ENCODE peak calls at places on chromosomes 2 and 18, in seven cellular contexts. One of them, this sample, is unnamed.

GRCh38 chr2:140842110-140842509 is 1288.7 kb downstream of the LRP1B start:
- DNase-seq in cardiac fibroblast: no peak
- DNase-seq in germinal center: no peak
- DNase-seq in Calu3: no peak
- DNase-seq in activated T-helper 2 cell treated with anti-CD3 and anti-CD28 coated beads, Interferon-gamma antibody, Interleukin-2, Interleukin-4, amounts not matched to agents 10 μg/mL and 5 μg/mL and 100 μg/mL, durations not matched to agents 14 hours and 24 hours and 36 hours: no peak
- DNase-seq in naive B cell: no peak
- DNase-seq in tibial artery: no peak
- DNase-seq in this sample: peak

GRCh38 chr18:63099848-63100625 is 219.5 kb downstream of the BCL2 start:
- DNase-seq in germinal center: no peak
- DNase-seq in naive B cell: no peak
- DNase-seq in activated T-helper 2 cell treated with anti-CD3 and anti-CD28 coated beads, Interferon-gamma antibody, Interleukin-2, Interleukin-4, amounts not matched to agents 10 μg/mL and 5 μg/mL and 100 μg/mL, durations not matched to agents 14 hours and 24 hours and 36 hours: no peak
- DNase-seq in tibial artery: no peak
- DNase-seq in Calu3: peak
- DNase-seq in cardiac fibroblast: no peak
- DNase-seq in this sample: no peak

GRCh38 chr2:99883356-99883867 is 259.0 kb downstream of the AFF3 start:
- DNase-seq in germinal center: no peak
- DNase-seq in tibial artery: no peak
- DNase-seq in activated T-helper 2 cell treated with anti-CD3 and anti-CD28 coated beads, Interferon-gamma antibody, Interleukin-2, Interleukin-4, amounts not matched to agents 10 μg/mL and 5 μg/mL and 100 μg/mL, durations not matched to agents 14 hours and 24 hours and 36 hours: no peak
- DNase-seq in Calu3: no peak
- DNase-seq in naive B cell: no peak
- DNase-seq in cardiac fibroblast: no peak
- DNase-seq in this sample: peak

GRCh38 chr18:57846258-57846657 is 43.1 kb upstream of the ATP8B1 start:
- DNase-seq in tibial artery: no peak
- DNase-seq in Calu3: peak
- DNase-seq in cardiac fibroblast: peak
- DNase-seq in naive B cell: no peak
- DNase-seq in germinal center: no peak
- DNase-seq in activated T-helper 2 cell treated with anti-CD3 and anti-CD28 coated beads, Interferon-gamma antibody, Interleukin-2, Interleukin-4, amounts not matched to agents 10 μg/mL and 5 μg/mL and 100 μg/mL, durations not matched to agents 14 hours and 24 hours and 36 hours: no peak
- DNase-seq in this sample: peak

GRCh38 chr18:46676162-46676830 is 19.3 kb upstream of the LOXHD1 start:
- DNase-seq in naive B cell: no peak
- DNase-seq in cardiac fibroblast: no peak
- DNase-seq in tibial artery: no peak
- DNase-seq in Calu3: no peak
- DNase-seq in activated T-helper 2 cell treated with anti-CD3 and anti-CD28 coated beads, Interferon-gamma antibody, Interleukin-2, Interleukin-4, amounts not matched to agents 10 μg/mL and 5 μg/mL and 100 μg/mL, durations not matched to agents 14 hours and 24 hours and 36 hours: no peak
- DNase-seq in germinal center: no peak
- DNase-seq in this sample: peak

GRCh38 chr2:226798422-226799210 is 1.0 kb downstream of the IRS1 start:
- DNase-seq in tibial artery: peak
- DNase-seq in activated T-helper 2 cell treated with anti-CD3 and anti-CD28 coated beads, Interferon-gamma antibody, Interleukin-2, Interleukin-4, amounts not matched to agents 10 μg/mL and 5 μg/mL and 100 μg/mL, durations not matched to agents 14 hours and 24 hours and 36 hours: peak
- DNase-seq in Calu3: peak
- DNase-seq in cardiac fibroblast: peak
- DNase-seq in naive B cell: peak
- DNase-seq in germinal center: peak
- DNase-seq in this sample: peak

GRCh38 chr2:182897137-182897536 is 30.7 kb upstream of the FRZB start:
- DNase-seq in germinal center: no peak
- DNase-seq in Calu3: no peak
- DNase-seq in activated T-helper 2 cell treated with anti-CD3 and anti-CD28 coated beads, Interferon-gamma antibody, Interleukin-2, Interleukin-4, amounts not matched to agents 10 μg/mL and 5 μg/mL and 100 μg/mL, durations not matched to agents 14 hours and 24 hours and 36 hours: no peak
- DNase-seq in naive B cell: no peak
- DNase-seq in tibial artery: no peak
- DNase-seq in cardiac fibroblast: peak
- DNase-seq in this sample: no peak

GRCh38 chr2:242030226-242030575 is 160.7 kb downstream of the RTP5 start:
- DNase-seq in germinal center: no peak
- DNase-seq in cardiac fibroblast: no peak
- DNase-seq in Calu3: no peak
- DNase-seq in tibial artery: no peak
- DNase-seq in naive B cell: no peak
- DNase-seq in activated T-helper 2 cell treated with anti-CD3 and anti-CD28 coated beads, Interferon-gamma antibody, Interleukin-2, Interleukin-4, amounts not matched to agents 10 μg/mL and 5 μg/mL and 100 μg/mL, durations not matched to agents 14 hours and 24 hours and 36 hours: no peak
- DNase-seq in this sample: no peak

GRCh38 chr2:109062558-109063325 is 66.3 kb upstream of the SH3RF3 start:
- DNase-seq in cardiac fibroblast: no peak
- DNase-seq in Calu3: no peak
- DNase-seq in germinal center: no peak
- DNase-seq in naive B cell: no peak
- DNase-seq in tibial artery: no peak
- DNase-seq in activated T-helper 2 cell treated with anti-CD3 and anti-CD28 coated beads, Interferon-gamma antibody, Interleukin-2, Interleukin-4, amounts not matched to agents 10 μg/mL and 5 μg/mL and 100 μg/mL, durations not matched to agents 14 hours and 24 hours and 36 hours: no peak
- DNase-seq in this sample: no peak

GRCh38 chr2:110877031-110877827 is 144.9 kb downstream of the ACOXL start:
- DNase-seq in naive B cell: no peak
- DNase-seq in Calu3: no peak
- DNase-seq in cardiac fibroblast: no peak
- DNase-seq in tibial artery: no peak
- DNase-seq in germinal center: no peak
- DNase-seq in activated T-helper 2 cell treated with anti-CD3 and anti-CD28 coated beads, Interferon-gamma antibody, Interleukin-2, Interleukin-4, amounts not matched to agents 10 μg/mL and 5 μg/mL and 100 μg/mL, durations not matched to agents 14 hours and 24 hours and 36 hours: no peak
- DNase-seq in this sample: no peak

GRCh38 chr2:161030260-161031063 is 129.8 kb upstream of the TANK start:
- DNase-seq in cardiac fibroblast: peak
- DNase-seq in Calu3: no peak
- DNase-seq in germinal center: no peak
- DNase-seq in activated T-helper 2 cell treated with anti-CD3 and anti-CD28 coated beads, Interferon-gamma antibody, Interleukin-2, Interleukin-4, amounts not matched to agents 10 μg/mL and 5 μg/mL and 100 μg/mL, durations not matched to agents 14 hours and 24 hours and 36 hours: no peak
- DNase-seq in naive B cell: no peak
- DNase-seq in tibial artery: peak
- DNase-seq in this sample: peak

GRCh38 chr18:73670536-73670935 is 477.1 kb downstream of the FBXO15 start:
- DNase-seq in tibial artery: no peak
- DNase-seq in germinal center: no peak
- DNase-seq in naive B cell: no peak
- DNase-seq in Calu3: peak
- DNase-seq in cardiac fibroblast: no peak
- DNase-seq in activated T-helper 2 cell treated with anti-CD3 and anti-CD28 coated beads, Interferon-gamma antibody, Interleukin-2, Interleukin-4, amounts not matched to agents 10 μg/mL and 5 μg/mL and 100 μg/mL, durations not matched to agents 14 hours and 24 hours and 36 hours: no peak
- DNase-seq in this sample: no peak

GRCh38 chr2:62654423-62654791 is 51.1 kb upstream of the EHBP1 start:
- DNase-seq in naive B cell: no peak
- DNase-seq in cardiac fibroblast: no peak
- DNase-seq in Calu3: peak
- DNase-seq in activated T-helper 2 cell treated with anti-CD3 and anti-CD28 coated beads, Interferon-gamma antibody, Interleukin-2, Interleukin-4, amounts not matched to agents 10 μg/mL and 5 μg/mL and 100 μg/mL, durations not matched to agents 14 hours and 24 hours and 36 hours: no peak
- DNase-seq in germinal center: no peak
- DNase-seq in tibial artery: no peak
- DNase-seq in this sample: peak

GRCh38 chr2:16223071-16223470 is 282.7 kb downstream of the MYCN start:
- DNase-seq in tibial artery: no peak
- DNase-seq in germinal center: no peak
- DNase-seq in Calu3: no peak
- DNase-seq in cardiac fibroblast: no peak
- DNase-seq in naive B cell: no peak
- DNase-seq in activated T-helper 2 cell treated with anti-CD3 and anti-CD28 coated beads, Interferon-gamma antibody, Interleukin-2, Interleukin-4, amounts not matched to agents 10 μg/mL and 5 μg/mL and 100 μg/mL, durations not matched to agents 14 hours and 24 hours and 36 hours: no peak
- DNase-seq in this sample: no peak

GRCh38 chr2:20647764-20648164 is 3.1 kb downstream of the HS1BP3 start:
- DNase-seq in Calu3: no peak
- DNase-seq in activated T-helper 2 cell treated with anti-CD3 and anti-CD28 coated beads, Interferon-gamma antibody, Interleukin-2, Interleukin-4, amounts not matched to agents 10 μg/mL and 5 μg/mL and 100 μg/mL, durations not matched to agents 14 hours and 24 hours and 36 hours: no peak
- DNase-seq in tibial artery: no peak
- DNase-seq in germinal center: no peak
- DNase-seq in cardiac fibroblast: no peak
- DNase-seq in naive B cell: peak
- DNase-seq in this sample: no peak

GRCh38 chr2:46331099-46331766 is 34.0 kb downstream of the EPAS1 start:
- DNase-seq in cardiac fibroblast: no peak
- DNase-seq in naive B cell: no peak
- DNase-seq in germinal center: no peak
- DNase-seq in activated T-helper 2 cell treated with anti-CD3 and anti-CD28 coated beads, Interferon-gamma antibody, Interleukin-2, Interleukin-4, amounts not matched to agents 10 μg/mL and 5 μg/mL and 100 μg/mL, durations not matched to agents 14 hours and 24 hours and 36 hours: no peak
- DNase-seq in tibial artery: no peak
- DNase-seq in Calu3: no peak
- DNase-seq in this sample: peak

GRCh38 chr2:240990726-240991377 is 7.6 kb upstream of the SNED1 start:
- DNase-seq in activated T-helper 2 cell treated with anti-CD3 and anti-CD28 coated beads, Interferon-gamma antibody, Interleukin-2, Interleukin-4, amounts not matched to agents 10 μg/mL and 5 μg/mL and 100 μg/mL, durations not matched to agents 14 hours and 24 hours and 36 hours: no peak
- DNase-seq in tibial artery: peak
- DNase-seq in germinal center: no peak
- DNase-seq in Calu3: no peak
- DNase-seq in naive B cell: no peak
- DNase-seq in cardiac fibroblast: no peak
- DNase-seq in this sample: no peak

GRCh38 chr2:28567076-28567471 is 71.2 kb downstream of the PLB1 start:
- DNase-seq in activated T-helper 2 cell treated with anti-CD3 and anti-CD28 coated beads, Interferon-gamma antibody, Interleukin-2, Interleukin-4, amounts not matched to agents 10 μg/mL and 5 μg/mL and 100 μg/mL, durations not matched to agents 14 hours and 24 hours and 36 hours: peak
- DNase-seq in germinal center: peak
- DNase-seq in tibial artery: no peak
- DNase-seq in naive B cell: no peak
- DNase-seq in Calu3: peak
- DNase-seq in cardiac fibroblast: no peak
- DNase-seq in this sample: no peak

GRCh38 chr2:24611626-24612025 is 120.6 kb downstream of the NCOA1 start:
- DNase-seq in activated T-helper 2 cell treated with anti-CD3 and anti-CD28 coated beads, Interferon-gamma antibody, Interleukin-2, Interleukin-4, amounts not matched to agents 10 μg/mL and 5 μg/mL and 100 μg/mL, durations not matched to agents 14 hours and 24 hours and 36 hours: no peak
- DNase-seq in naive B cell: no peak
- DNase-seq in tibial artery: no peak
- DNase-seq in Calu3: no peak
- DNase-seq in cardiac fibroblast: no peak
- DNase-seq in germinal center: no peak
- DNase-seq in this sample: no peak

GRCh38 chr2:65638438-65638837 is 206.0 kb upstream of the SPRED2 start:
- DNase-seq in germinal center: no peak
- DNase-seq in tibial artery: no peak
- DNase-seq in naive B cell: no peak
- DNase-seq in cardiac fibroblast: peak
- DNase-seq in Calu3: peak
- DNase-seq in activated T-helper 2 cell treated with anti-CD3 and anti-CD28 coated beads, Interferon-gamma antibody, Interleukin-2, Interleukin-4, amounts not matched to agents 10 μg/mL and 5 μg/mL and 100 μg/mL, durations not matched to agents 14 hours and 24 hours and 36 hours: no peak
- DNase-seq in this sample: no peak

GRCh38 chr2:231494669-231495068 is 30.4 kb upstream of the NCL start:
- DNase-seq in tibial artery: no peak
- DNase-seq in naive B cell: no peak
- DNase-seq in cardiac fibroblast: no peak
- DNase-seq in germinal center: no peak
- DNase-seq in Calu3: no peak
- DNase-seq in activated T-helper 2 cell treated with anti-CD3 and anti-CD28 coated beads, Interferon-gamma antibody, Interleukin-2, Interleukin-4, amounts not matched to agents 10 μg/mL and 5 μg/mL and 100 μg/mL, durations not matched to agents 14 hours and 24 hours and 36 hours: no peak
- DNase-seq in this sample: no peak

GRCh38 chr2:33704352-33704751 is 105.3 kb upstream of the FAM98A start:
- DNase-seq in activated T-helper 2 cell treated with anti-CD3 and anti-CD28 coated beads, Interferon-gamma antibody, Interleukin-2, Interleukin-4, amounts not matched to agents 10 μg/mL and 5 μg/mL and 100 μg/mL, durations not matched to agents 14 hours and 24 hours and 36 hours: no peak
- DNase-seq in Calu3: no peak
- DNase-seq in naive B cell: no peak
- DNase-seq in germinal center: no peak
- DNase-seq in tibial artery: no peak
- DNase-seq in cardiac fibroblast: no peak
- DNase-seq in this sample: peak

GRCh38 chr2:1781291-1782080 is 37.2 kb upstream of the PXDN start:
- DNase-seq in activated T-helper 2 cell treated with anti-CD3 and anti-CD28 coated beads, Interferon-gamma antibody, Interleukin-2, Interleukin-4, amounts not matched to agents 10 μg/mL and 5 μg/mL and 100 μg/mL, durations not matched to agents 14 hours and 24 hours and 36 hours: peak
- DNase-seq in Calu3: no peak
- DNase-seq in tibial artery: no peak
- DNase-seq in naive B cell: no peak
- DNase-seq in cardiac fibroblast: no peak
- DNase-seq in germinal center: no peak
- DNase-seq in this sample: peak

GRCh38 chr18:24228661-24229053 is 89.8 kb downstream of the CABYR start:
- DNase-seq in activated T-helper 2 cell treated with anti-CD3 and anti-CD28 coated beads, Interferon-gamma antibody, Interleukin-2, Interleukin-4, amounts not matched to agents 10 μg/mL and 5 μg/mL and 100 μg/mL, durations not matched to agents 14 hours and 24 hours and 36 hours: no peak
- DNase-seq in Calu3: peak
- DNase-seq in cardiac fibroblast: peak
- DNase-seq in tibial artery: no peak
- DNase-seq in germinal center: no peak
- DNase-seq in naive B cell: no peak
- DNase-seq in this sample: peak

GRCh38 chr2:29966256-29966655 is 44.9 kb upstream of the ALK start:
- DNase-seq in Calu3: no peak
- DNase-seq in tibial artery: no peak
- DNase-seq in naive B cell: no peak
- DNase-seq in cardiac fibroblast: no peak
- DNase-seq in germinal center: no peak
- DNase-seq in activated T-helper 2 cell treated with anti-CD3 and anti-CD28 coated beads, Interferon-gamma antibody, Interleukin-2, Interleukin-4, amounts not matched to agents 10 μg/mL and 5 μg/mL and 100 μg/mL, durations not matched to agents 14 hours and 24 hours and 36 hours: no peak
- DNase-seq in this sample: no peak

GRCh38 chr2:226552571-226553285 is 246.9 kb downstream of the IRS1 start:
- DNase-seq in tibial artery: no peak
- DNase-seq in cardiac fibroblast: no peak
- DNase-seq in naive B cell: no peak
- DNase-seq in activated T-helper 2 cell treated with anti-CD3 and anti-CD28 coated beads, Interferon-gamma antibody, Interleukin-2, Interleukin-4, amounts not matched to agents 10 μg/mL and 5 μg/mL and 100 μg/mL, durations not matched to agents 14 hours and 24 hours and 36 hours: no peak
- DNase-seq in germinal center: no peak
- DNase-seq in Calu3: no peak
- DNase-seq in this sample: no peak

GRCh38 chr18:59846814-59847490 is 52.8 kb upstream of the PMAIP1 start:
- DNase-seq in tibial artery: no peak
- DNase-seq in Calu3: peak
- DNase-seq in activated T-helper 2 cell treated with anti-CD3 and anti-CD28 coated beads, Interferon-gamma antibody, Interleukin-2, Interleukin-4, amounts not matched to agents 10 μg/mL and 5 μg/mL and 100 μg/mL, durations not matched to agents 14 hours and 24 hours and 36 hours: peak
- DNase-seq in naive B cell: peak
- DNase-seq in germinal center: peak
- DNase-seq in cardiac fibroblast: peak
- DNase-seq in this sample: peak

GRCh38 chr2:233556756-233557736 is 9.5 kb downstream of the USP40 start:
- DNase-seq in activated T-helper 2 cell treated with anti-CD3 and anti-CD28 coated beads, Interferon-gamma antibody, Interleukin-2, Interleukin-4, amounts not matched to agents 10 μg/mL and 5 μg/mL and 100 μg/mL, durations not matched to agents 14 hours and 24 hours and 36 hours: no peak
- DNase-seq in Calu3: peak
- DNase-seq in cardiac fibroblast: peak
- DNase-seq in germinal center: no peak
- DNase-seq in naive B cell: no peak
- DNase-seq in tibial artery: no peak
- DNase-seq in this sample: peak

GRCh38 chr2:10964076-10964812 is 52.5 kb downstream of the KCNF1 start:
- DNase-seq in activated T-helper 2 cell treated with anti-CD3 and anti-CD28 coated beads, Interferon-gamma antibody, Interleukin-2, Interleukin-4, amounts not matched to agents 10 μg/mL and 5 μg/mL and 100 μg/mL, durations not matched to agents 14 hours and 24 hours and 36 hours: no peak
- DNase-seq in Calu3: no peak
- DNase-seq in naive B cell: no peak
- DNase-seq in germinal center: no peak
- DNase-seq in tibial artery: no peak
- DNase-seq in cardiac fibroblast: peak
- DNase-seq in this sample: no peak

GRCh38 chr2:153307223-153307622 is 171.3 kb downstream of the RPRM start:
- DNase-seq in cardiac fibroblast: no peak
- DNase-seq in Calu3: no peak
- DNase-seq in activated T-helper 2 cell treated with anti-CD3 and anti-CD28 coated beads, Interferon-gamma antibody, Interleukin-2, Interleukin-4, amounts not matched to agents 10 μg/mL and 5 μg/mL and 100 μg/mL, durations not matched to agents 14 hours and 24 hours and 36 hours: no peak
- DNase-seq in germinal center: no peak
- DNase-seq in tibial artery: no peak
- DNase-seq in naive B cell: no peak
- DNase-seq in this sample: no peak

GRCh38 chr2:200860092-200860795 is 4.2 kb downstream of the CLK1 start:
- DNase-seq in germinal center: no peak
- DNase-seq in tibial artery: peak
- DNase-seq in activated T-helper 2 cell treated with anti-CD3 and anti-CD28 coated beads, Interferon-gamma antibody, Interleukin-2, Interleukin-4, amounts not matched to agents 10 μg/mL and 5 μg/mL and 100 μg/mL, durations not matched to agents 14 hours and 24 hours and 36 hours: no peak
- DNase-seq in Calu3: no peak
- DNase-seq in cardiac fibroblast: peak
- DNase-seq in naive B cell: no peak
- DNase-seq in this sample: peak

GRCh38 chr2:134145519-134145918 is 108.4 kb upstream of the MGAT5 start:
- DNase-seq in activated T-helper 2 cell treated with anti-CD3 and anti-CD28 coated beads, Interferon-gamma antibody, Interleukin-2, Interleukin-4, amounts not matched to agents 10 μg/mL and 5 μg/mL and 100 μg/mL, durations not matched to agents 14 hours and 24 hours and 36 hours: no peak
- DNase-seq in tibial artery: no peak
- DNase-seq in Calu3: no peak
- DNase-seq in germinal center: no peak
- DNase-seq in naive B cell: no peak
- DNase-seq in cardiac fibroblast: no peak
- DNase-seq in this sample: no peak

GRCh38 chr18:48771641-48772380 is 179.0 kb downstream of the SMAD7 start:
- DNase-seq in tibial artery: no peak
- DNase-seq in activated T-helper 2 cell treated with anti-CD3 and anti-CD28 coated beads, Interferon-gamma antibody, Interleukin-2, Interleukin-4, amounts not matched to agents 10 μg/mL and 5 μg/mL and 100 μg/mL, durations not matched to agents 14 hours and 24 hours and 36 hours: no peak
- DNase-seq in cardiac fibroblast: no peak
- DNase-seq in Calu3: no peak
- DNase-seq in germinal center: no peak
- DNase-seq in naive B cell: no peak
- DNase-seq in this sample: peak